ENCODE peak calls at places on chromosome 15, in six cellular contexts. One of them, this sample, is unnamed. For H3K4me1 and H3K36me3, the result is how much of the 10 kb centered on the place peaks cover.

GRCh38 chr15:36877796-36878744 is 222.3 kb downstream of the MEIS2 start:
- DNase-seq in fibroblast of lung: no peak
- DNase-seq in testis: no peak
- DNase-seq in cardiac muscle cell: peak
- DNase-seq in sigmoid colon: no peak
- DNase-seq in HepG2: no peak
- DNase-seq in this sample: no peak

GRCh38 chr15:59594493-59594942 is 17.1 kb upstream of the GCNT3 start:
- DNase-seq in fibroblast of lung: peak
- DNase-seq in testis: peak
- DNase-seq in cardiac muscle cell: peak
- DNase-seq in HepG2: peak
- DNase-seq in sigmoid colon: no peak
- DNase-seq in this sample: peak

GRCh38 chr15:47266556-47266955 is 450.7 kb upstream of the SEMA6D start:
- DNase-seq in fibroblast of lung: no peak
- DNase-seq in HepG2: no peak
- DNase-seq in sigmoid colon: no peak
- DNase-seq in cardiac muscle cell: no peak
- DNase-seq in testis: no peak
- DNase-seq in this sample: no peak

GRCh38 chr15:99550077-99550476 is 15.7 kb upstream of the MEF2A start:
- DNase-seq in cardiac muscle cell: no peak
- DNase-seq in sigmoid colon: no peak
- DNase-seq in fibroblast of lung: no peak
- DNase-seq in testis: no peak
- DNase-seq in HepG2: no peak
- DNase-seq in this sample: no peak

GRCh38 chr15:42731461-42731860 is 5.5 kb downstream of the CDAN1 start:
- DNase-seq in cardiac muscle cell: no peak
- DNase-seq in HepG2: no peak
- DNase-seq in testis: no peak
- DNase-seq in fibroblast of lung: no peak
- DNase-seq in sigmoid colon: no peak
- DNase-seq in this sample: no peak

GRCh38 chr15:100248236-100248635 is 93.5 kb downstream of the ADAMTS17 start:
- DNase-seq in fibroblast of lung: no peak
- DNase-seq in testis: peak
- DNase-seq in sigmoid colon: no peak
- DNase-seq in HepG2: no peak
- DNase-seq in cardiac muscle cell: no peak
- DNase-seq in this sample: no peak

GRCh38 chr15:38297623-38298388 is 45.2 kb downstream of the SPRED1 start:
- DNase-seq in sigmoid colon: no peak
- DNase-seq in fibroblast of lung: peak
- DNase-seq in cardiac muscle cell: no peak
- DNase-seq in HepG2: no peak
- DNase-seq in testis: no peak
- DNase-seq in this sample: no peak

GRCh38 chr15:82999905-83000671 is 11.4 kb downstream of the C15orf40 start:
- DNase-seq in cardiac muscle cell: peak
- DNase-seq in HepG2: peak
- DNase-seq in fibroblast of lung: peak
- DNase-seq in sigmoid colon: no peak
- DNase-seq in testis: no peak
- DNase-seq in this sample: peak

GRCh38 chr15:100060276-100060926 is 281.4 kb downstream of the ADAMTS17 start:
- DNase-seq in testis: no peak
- DNase-seq in sigmoid colon: no peak
- DNase-seq in fibroblast of lung: peak
- DNase-seq in cardiac muscle cell: no peak
- DNase-seq in HepG2: no peak
- DNase-seq in this sample: peak

GRCh38 chr15:26102988-26103387 is 239.9 kb upstream of the ATP10A start:
- DNase-seq in fibroblast of lung: peak
- DNase-seq in sigmoid colon: no peak
- DNase-seq in testis: no peak
- DNase-seq in cardiac muscle cell: no peak
- DNase-seq in HepG2: no peak
- DNase-seq in this sample: no peak

GRCh38 chr15:41568350-41569017 is 9.5 kb downstream of the TYRO3 start:
- DNase-seq in fibroblast of lung: no peak
- DNase-seq in cardiac muscle cell: peak
- DNase-seq in testis: peak
- DNase-seq in HepG2: peak
- DNase-seq in sigmoid colon: no peak
- DNase-seq in this sample: peak

GRCh38 chr15:101027273-101027901 is 108.2 kb downstream of the LRRK1 start:
- DNase-seq in testis: peak
- DNase-seq in cardiac muscle cell: no peak
- DNase-seq in sigmoid colon: peak
- DNase-seq in fibroblast of lung: no peak
- DNase-seq in HepG2: no peak
- DNase-seq in this sample: no peak

GRCh38 chr15:52010633-52011595 is 8.1 kb upstream of the MAPK6 start:
- DNase-seq in sigmoid colon: peak
- DNase-seq in cardiac muscle cell: no peak
- DNase-seq in HepG2: peak
- DNase-seq in testis: no peak
- DNase-seq in fibroblast of lung: peak
- DNase-seq in this sample: no peak

GRCh38 chr15:85047271-85047948 is 65.8 kb downstream of the PDE8A start:
- DNase-seq in HepG2: peak
- DNase-seq in testis: no peak
- DNase-seq in cardiac muscle cell: peak
- DNase-seq in fibroblast of lung: peak
- DNase-seq in sigmoid colon: no peak
- DNase-seq in this sample: no peak

GRCh38 chr15:39381517-39381916 is 199.4 kb upstream of the THBS1 start:
- DNase-seq in cardiac muscle cell: no peak
- DNase-seq in fibroblast of lung: peak
- DNase-seq in HepG2: no peak
- DNase-seq in sigmoid colon: no peak
- DNase-seq in testis: no peak
- DNase-seq in this sample: no peak

GRCh38 chr15:95018888-95019545 is 787.7 kb downstream of the MCTP2 start:
- DNase-seq in sigmoid colon: no peak
- DNase-seq in testis: no peak
- DNase-seq in HepG2: no peak
- DNase-seq in fibroblast of lung: peak
- DNase-seq in cardiac muscle cell: no peak
- DNase-seq in this sample: no peak

GRCh38 chr15:77550275-77551251 is 82.1 kb downstream of the LINGO1 start:
- DNase-seq in sigmoid colon: no peak
- DNase-seq in HepG2: no peak
- DNase-seq in cardiac muscle cell: peak
- DNase-seq in testis: no peak
- DNase-seq in fibroblast of lung: peak
- DNase-seq in this sample: no peak

GRCh38 chr15:48928877-48929538 is 34.7 kb downstream of the SHC4 start:
- DNase-seq in sigmoid colon: no peak
- DNase-seq in testis: no peak
- DNase-seq in HepG2: no peak
- DNase-seq in fibroblast of lung: peak
- DNase-seq in cardiac muscle cell: no peak
- DNase-seq in this sample: no peak

GRCh38 chr15:36961956-36962355 is 138.4 kb downstream of the MEIS2 start:
- DNase-seq in testis: no peak
- DNase-seq in HepG2: no peak
- DNase-seq in fibroblast of lung: peak
- DNase-seq in cardiac muscle cell: no peak
- DNase-seq in sigmoid colon: no peak
- DNase-seq in this sample: no peak

GRCh38 chr15:98403169-98403568 is 245.2 kb upstream of the IGF1R start:
- DNase-seq in HepG2: no peak
- DNase-seq in cardiac muscle cell: no peak
- DNase-seq in testis: no peak
- DNase-seq in fibroblast of lung: no peak
- DNase-seq in sigmoid colon: no peak
- DNase-seq in this sample: no peak

GRCh38 chr15:99566157-99566900 is 545 bp downstream of the MEF2A start:
- DNase-seq in cardiac muscle cell: peak
- DNase-seq in fibroblast of lung: peak
- DNase-seq in testis: peak
- DNase-seq in sigmoid colon: peak
- DNase-seq in HepG2: no peak
- DNase-seq in this sample: peak

GRCh38 chr15:55770808-55771207 is 27.9 kb upstream of the PRTG start:
- DNase-seq in fibroblast of lung: no peak
- DNase-seq in cardiac muscle cell: no peak
- DNase-seq in sigmoid colon: no peak
- DNase-seq in testis: no peak
- DNase-seq in HepG2: no peak
- DNase-seq in this sample: no peak

GRCh38 chr15:46857103-46857502 is 860.2 kb upstream of the SEMA6D start:
- DNase-seq in testis: no peak
- DNase-seq in sigmoid colon: no peak
- DNase-seq in HepG2: no peak
- DNase-seq in fibroblast of lung: no peak
- DNase-seq in cardiac muscle cell: no peak
- DNase-seq in this sample: no peak

GRCh38 chr15:61841461-61841860 is 218.8 kb downstream of the VPS13C start:
- DNase-seq in sigmoid colon: no peak
- DNase-seq in testis: no peak
- DNase-seq in fibroblast of lung: no peak
- DNase-seq in HepG2: no peak
- DNase-seq in cardiac muscle cell: no peak
- DNase-seq in this sample: no peak

GRCh38 chr15:33915571-33916407 is 52.5 kb upstream of the CHRM5 start:
- DNase-seq in HepG2: peak
- DNase-seq in fibroblast of lung: no peak
- DNase-seq in testis: no peak
- DNase-seq in sigmoid colon: no peak
- DNase-seq in cardiac muscle cell: no peak
- DNase-seq in this sample: peak

GRCh38 chr15:93658026-93658790 is 569.2 kb upstream of the RGMA start:
- DNase-seq in sigmoid colon: no peak
- DNase-seq in testis: no peak
- DNase-seq in HepG2: no peak
- DNase-seq in cardiac muscle cell: no peak
- DNase-seq in fibroblast of lung: no peak
- DNase-seq in this sample: no peak

GRCh38 chr15:35669021-35669420 is 123.1 kb upstream of the DPH6 start:
- DNase-seq in HepG2: no peak
- DNase-seq in sigmoid colon: no peak
- DNase-seq in testis: no peak
- DNase-seq in fibroblast of lung: no peak
- DNase-seq in cardiac muscle cell: peak
- DNase-seq in this sample: no peak

GRCh38 chr15:55800216-55800615 is 57.3 kb upstream of the PRTG start:
- DNase-seq in sigmoid colon: no peak
- DNase-seq in testis: no peak
- DNase-seq in cardiac muscle cell: no peak
- DNase-seq in fibroblast of lung: no peak
- DNase-seq in HepG2: no peak
- DNase-seq in this sample: no peak

GRCh38 chr15:75059607-75060006 is 36.2 kb downstream of the PPCDC start:
- DNase-seq in testis: peak
- DNase-seq in cardiac muscle cell: no peak
- DNase-seq in fibroblast of lung: no peak
- DNase-seq in HepG2: no peak
- DNase-seq in sigmoid colon: no peak
- DNase-seq in this sample: no peak
- H3K4me1 ChIP-seq in testis: under half
- H3K4me1 ChIP-seq in cardiac muscle cell: under half
- H3K4me1 ChIP-seq in fibroblast of lung: under half
- H3K4me1 ChIP-seq in HepG2: half or more
- H3K4me1 ChIP-seq in sigmoid colon: under half
- H3K4me1 ChIP-seq in this sample: under half

DNA sequence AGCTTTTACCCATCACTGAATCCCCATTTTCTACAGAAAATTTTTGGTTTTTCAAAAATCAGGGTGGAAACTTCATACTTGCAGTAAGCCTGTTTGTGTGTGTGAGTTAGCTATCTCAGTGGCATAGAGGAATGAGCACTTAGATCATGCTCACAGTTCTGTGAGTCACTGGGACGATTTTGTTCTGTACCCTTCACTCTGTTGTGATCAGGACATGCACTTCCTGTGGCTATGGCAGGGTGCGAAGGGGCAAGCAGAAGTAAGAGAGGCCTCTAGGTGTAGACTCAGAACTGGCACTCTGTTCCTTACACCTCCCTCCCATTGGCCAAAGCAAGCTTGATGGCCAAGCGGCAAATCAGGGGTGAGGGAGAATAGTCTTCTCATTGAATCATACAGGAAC is 11.6 kb downstream of the NIPA2 start:
- DNase-seq in HepG2: no peak
- DNase-seq in testis: no peak
- DNase-seq in cardiac muscle cell: no peak
- DNase-seq in sigmoid colon: no peak
- DNase-seq in fibroblast of lung: peak
- DNase-seq in this sample: no peak
- H3K36me3 ChIP-seq in HepG2: under half
- H3K36me3 ChIP-seq in testis: under half
- H3K36me3 ChIP-seq in cardiac muscle cell: under half
- H3K36me3 ChIP-seq in sigmoid colon: under half
- H3K36me3 ChIP-seq in fibroblast of lung: under half
- H3K36me3 ChIP-seq in this sample: under half

GRCh38 chr15:57580866-57581265 is 10.8 kb upstream of the MYZAP start:
- DNase-seq in fibroblast of lung: no peak
- DNase-seq in cardiac muscle cell: no peak
- DNase-seq in HepG2: peak
- DNase-seq in sigmoid colon: no peak
- DNase-seq in testis: no peak
- DNase-seq in this sample: peak
- H3K4me1 ChIP-seq in fibroblast of lung: under half
- H3K4me1 ChIP-seq in cardiac muscle cell: under half
- H3K4me1 ChIP-seq in HepG2: under half
- H3K4me1 ChIP-seq in sigmoid colon: under half
- H3K4me1 ChIP-seq in testis: under half
- H3K4me1 ChIP-seq in this sample: under half

DNA sequence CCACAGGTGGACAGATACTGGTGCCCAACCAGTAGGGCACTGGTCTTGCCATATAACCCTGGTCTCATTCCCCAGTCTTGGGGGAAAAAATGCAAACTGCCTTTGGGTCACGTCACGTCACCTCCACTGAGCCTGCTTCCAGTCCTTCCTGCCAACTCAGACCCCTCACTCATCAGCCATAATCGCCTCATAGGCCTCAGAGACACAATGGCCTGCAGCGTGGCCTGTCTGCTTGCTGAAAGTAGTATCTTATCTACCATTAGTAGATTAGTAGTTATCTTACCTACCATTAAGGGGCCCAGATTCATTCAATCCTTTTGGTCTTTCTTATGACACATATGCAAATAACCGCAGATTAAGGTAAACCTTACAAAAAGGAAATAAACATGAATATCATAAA is 93.8 kb downstream of the FAM174B start:
- DNase-seq in testis: no peak
- DNase-seq in fibroblast of lung: no peak
- DNase-seq in cardiac muscle cell: no peak
- DNase-seq in sigmoid colon: no peak
- DNase-seq in HepG2: no peak
- DNase-seq in this sample: no peak
- H3K36me3 ChIP-seq in testis: under half
- H3K36me3 ChIP-seq in fibroblast of lung: under half
- H3K36me3 ChIP-seq in cardiac muscle cell: under half
- H3K36me3 ChIP-seq in sigmoid colon: under half
- H3K36me3 ChIP-seq in HepG2: under half
- H3K36me3 ChIP-seq in this sample: under half

This sample was measured in body of pancreas.